ENCODE peak calls at places on chromosomes 7 and 10, in seven cellular contexts. A, E, U, V, T, C and J are unnamed samples.

GRCh38 chr10:33722067-33722466 is 387.6 kb upstream of the NRP1 start:
- DNase-seq in A (no peak), T (no peak), C (no peak), U (no peak), V (no peak), E (no peak), J (no peak)

GRCh38 chr10:104638861-104639594 is 2.1 kb upstream of the SORCS3 start:
- DNase-seq in V (no peak), A (no peak), E (peak; percentile 28), T (peak; percentile 65), C (peak; percentile 60), U (no peak), J (no peak)

GRCh38 chr10:90319188-90319914 is 538.5 kb downstream of the HTR7 start:
- DNase-seq in C (no peak), T (no peak), U (no peak), E (peak; percentile 3), V (no peak), A (no peak), J (no peak)

GRCh38 chr7:1745576-1746490 is 75.8 kb downstream of the ELFN1 start:
- DNase-seq in A (no peak), V (no peak), T (no peak), U (no peak), C (no peak), E (no peak), J (no peak)

GRCh38 chr10:114801411-114801813 is 20.2 kb upstream of the FHIP2A start:
- DNase-seq in E (peak; percentile 10), A (no peak), T (no peak), C (no peak), V (no peak), U (no peak), J (peak; percentile 65)

GRCh38 chr7:128197989-128198580 is 43.0 kb upstream of the LEP start:
- DNase-seq in T (no peak), E (no peak), U (no peak), A (no peak), V (no peak), C (no peak), J (peak; percentile 16)

GRCh38 chr7:25907214-25907613 is 244.8 kb upstream of the NFE2L3 start:
- DNase-seq in C (no peak), U (no peak), T (no peak), A (no peak), E (no peak), V (no peak), J (no peak)

GRCh38 chr10:78947226-78947625 is 121.5 kb upstream of the ZMIZ1 start:
- DNase-seq in E (no peak), U (no peak), C (no peak), T (no peak), V (no peak), A (peak; percentile 29), J (no peak)

GRCh38 chr7:1579481-1580421 is 9.9 kb upstream of the PSMG3 start:
- DNase-seq in E (peak; percentile 81), V (peak; percentile 31), U (peak; percentile 85), A (peak; percentile 49), C (peak; percentile 84), T (peak; percentile 94), J (peak; percentile 89)

GRCh38 chr7:121547341-121548092 is 151.4 kb upstream of the FAM3C start:
- DNase-seq in V (no peak), C (no peak), T (peak; percentile 23), U (no peak), A (peak; percentile 84), E (no peak), J (no peak)

GRCh38 chr7:1708640-1709249 is 38.7 kb downstream of the ELFN1 start:
- DNase-seq in V (no peak), T (no peak), C (no peak), U (peak; percentile 11), A (no peak), E (no peak), J (peak; percentile 43)

GRCh38 chr7:129471402-129471827 is 30.9 kb upstream of the SMKR1 start:
- DNase-seq in E (no peak), U (no peak), C (no peak), V (no peak), A (no peak), T (no peak), J (no peak)

GRCh38 chr10:77463499-77463898 is 174.1 kb downstream of the KCNMA1 start:
- DNase-seq in T (no peak), A (no peak), V (no peak), U (no peak), E (no peak), C (no peak), J (no peak)

GRCh38 chr10:127309609-127310008 is 113.2 kb upstream of the INSYN2A start:
- DNase-seq in V (no peak), T (no peak), A (no peak), E (no peak), U (no peak), C (no peak), J (no peak)

GRCh38 chr7:36215017-36215621 is 62.1 kb downstream of the EEPD1 start:
- DNase-seq in C (no peak), A (no peak), U (no peak), E (no peak), T (no peak), V (no peak), J (no peak)

GRCh38 chr7:116353614-116354013 is 143.3 kb downstream of the TES start:
- DNase-seq in T (no peak), U (no peak), A (peak; percentile 15), C (no peak), E (no peak), V (no peak), J (no peak)

GRCh38 chr7:28703054-28703765 is 254.9 kb downstream of the TRIL start:
- DNase-seq in E (no peak), V (no peak), C (no peak), A (no peak), U (no peak), T (no peak), J (no peak)

GRCh38 chr10:43055991-43056567 is 20.8 kb upstream of the RET start:
- DNase-seq in E (no peak), V (no peak), A (no peak), C (no peak), U (peak; percentile 33), T (no peak), J (peak; percentile 41)